ENCODE peak calls at places on chromosomes 13 and 19, in six cellular contexts. O is NCI-H1694 treated with DMSO at 0.1 percent for 48 hours, T is nephron progenitor cell, Y is choroid plexus epithelial cell, K is HuH-7, D is GM23338. U is an unnamed sample.

GRCh38 chr19:45632468-45633196 is 6.6 kb downstream of the EML2 start:
- DNase-seq in O (peak), T (peak), Y (peak), K (no peak), D (peak), U (peak)

GRCh38 chr19:15331419-15332310 is 674 bp downstream of the BRD4 start:
- DNase-seq in O (no peak), T (peak), Y (peak), K (peak), D (peak), U (peak)

GRCh38 chr13:75960538-75960994 is 324.4 kb downstream of the LMO7 start:
- DNase-seq in O (no peak), T (no peak), Y (no peak), K (no peak), D (no peak), U (no peak)

GRCh38 chr19:1970003-1970805 is 29.2 kb downstream of the CSNK1G2 start:
- DNase-seq in O (no peak), T (no peak), Y (no peak), K (no peak), D (no peak), U (no peak)

GRCh38 chr19:35138305-35138799 is 272 bp upstream of the FXYD1 start:
- DNase-seq in O (peak), T (no peak), Y (no peak), K (no peak), D (no peak), U (peak)

GRCh38 chr13:24511019-24511823 is 1.4 kb downstream of the PARP4 start:
- DNase-seq in O (no peak), T (no peak), Y (peak), K (no peak), D (peak), U (peak)

GRCh38 chr19:6402834-6403608 is 10.1 kb upstream of the GTF2F1 start:
- DNase-seq in O (no peak), T (peak), Y (peak), K (peak), D (peak), U (peak)

GRCh38 chr13:77907653-77908341 is 10.8 kb downstream of the EDNRB start:
- DNase-seq in O (no peak), T (no peak), Y (no peak), K (no peak), D (no peak), U (peak)

GRCh38 chr19:6861683-6862286 is 25.6 kb upstream of the ADGRE1 start:
- DNase-seq in O (no peak), T (no peak), Y (no peak), K (no peak), D (no peak), U (no peak)

GRCh38 chr13:74136089-74136658 is 2.0 kb upstream of the KLF12 start:
- DNase-seq in O (no peak), T (peak), Y (peak), K (peak), D (peak), U (peak)

GRCh38 chr13:78700121-78700910 is 41.4 kb upstream of the OBI1 start:
- DNase-seq in O (peak), T (no peak), Y (peak), K (no peak), D (no peak), U (peak)

GRCh38 chr19:50983625-50984292 is at the start of gene KLK7:
- DNase-seq in O (no peak), T (no peak), Y (no peak), K (no peak), D (peak), U (peak)